ENCODE peak calls at places on chromosomes 13 and 19, in four cellular contexts. One of them, this sample, is unnamed.

GRCh38 chr13:21399741-21400140 is 59.4 kb downstream of the ZDHHC20 start:
- DNase-seq in HEK293T: no peak
- DNase-seq in cerebellar nuclear complex: no peak
- DNase-seq in putamen: no peak
- DNase-seq in this sample: no peak

GRCh38 chr19:52216401-52216800 is 26.5 kb downstream of the PPP2R1A start:
- DNase-seq in HEK293T: no peak
- DNase-seq in cerebellar nuclear complex: no peak
- DNase-seq in putamen: no peak
- DNase-seq in this sample: no peak

GRCh38 chr13:45401306-45401705 is 16.9 kb downstream of the SLC25A30 start:
- DNase-seq in putamen: no peak
- DNase-seq in cerebellar nuclear complex: no peak
- DNase-seq in HEK293T: no peak
- DNase-seq in this sample: no peak

GRCh38 chr19:3275068-3275582 is 50.7 kb downstream of the CELF5 start:
- DNase-seq in cerebellar nuclear complex: no peak
- DNase-seq in putamen: peak
- DNase-seq in HEK293T: peak
- DNase-seq in this sample: peak

GRCh38 chr19:9406798-9407352 is 28.5 kb downstream of the ZNF266 start:
- DNase-seq in HEK293T: peak
- DNase-seq in putamen: peak
- DNase-seq in cerebellar nuclear complex: no peak
- DNase-seq in this sample: peak

GRCh38 chr13:44243198-44243852 is 130.3 kb upstream of the SERP2 start:
- DNase-seq in HEK293T: no peak
- DNase-seq in putamen: peak
- DNase-seq in cerebellar nuclear complex: no peak
- DNase-seq in this sample: peak

GRCh38 chr19:18685597-18686164 is 2.2 kb downstream of the CRTC1 start:
- DNase-seq in cerebellar nuclear complex: no peak
- DNase-seq in HEK293T: no peak
- DNase-seq in putamen: no peak
- DNase-seq in this sample: no peak

GRCh38 chr13:71210861-71211260 is 656.1 kb downstream of the DACH1 start:
- DNase-seq in putamen: no peak
- DNase-seq in HEK293T: no peak
- DNase-seq in cerebellar nuclear complex: no peak
- DNase-seq in this sample: no peak

GRCh38 chr19:45123440-45123850 is 30.5 kb downstream of the PPP1R37 start:
- DNase-seq in cerebellar nuclear complex: no peak
- DNase-seq in HEK293T: no peak
- DNase-seq in putamen: no peak
- DNase-seq in this sample: peak

GRCh38 chr19:11787536-11787935 is 10.8 kb upstream of the ZNF491 start:
- DNase-seq in HEK293T: no peak
- DNase-seq in cerebellar nuclear complex: no peak
- DNase-seq in putamen: no peak
- DNase-seq in this sample: no peak

GRCh38 chr19:49132974-49133609 is 13.7 kb downstream of the PPFIA3 start:
- DNase-seq in HEK293T: no peak
- DNase-seq in cerebellar nuclear complex: no peak
- DNase-seq in putamen: no peak
- DNase-seq in this sample: no peak

GRCh38 chr19:5578094-5578846 is 10.5 kb upstream of the TINCR start:
- DNase-seq in putamen: peak
- DNase-seq in cerebellar nuclear complex: no peak
- DNase-seq in HEK293T: peak
- DNase-seq in this sample: peak

GRCh38 chr13:25249001-25249543 is 38.2 kb downstream of the MTMR6 start:
- DNase-seq in cerebellar nuclear complex: no peak
- DNase-seq in HEK293T: peak
- DNase-seq in putamen: peak
- DNase-seq in this sample: peak

GRCh38 chr13:99507054-99507453 is 5.8 kb downstream of the TM9SF2 start:
- DNase-seq in putamen: no peak
- DNase-seq in cerebellar nuclear complex: no peak
- DNase-seq in HEK293T: no peak
- DNase-seq in this sample: no peak

This sample was measured in WERI-Rb-1.